ENCODE peak calls at places on chromosomes 4 and X, in seven cellular contexts. Z, X, F, H, Y, J and A are unnamed samples.
A peak's percentile ranks its signal among the peaks of the same experiment; 100 is the strongest.

GRCh38 chr4:6308890-6309643 is 39.4 kb downstream of the WFS1 start:
- DNase-seq in X (no peak), H (no peak), F (no peak), Z (peak; percentile 29), Y (no peak), J (no peak), A (peak; percentile 18)

GRCh38 chrX:120457766-120458180 is 11.3 kb downstream of the LAMP2 start:
- DNase-seq in J (no peak), Y (peak; percentile 90), H (no peak), F (peak; percentile 76), Z (no peak), X (peak; percentile 59), A (peak; percentile 78)

GRCh38 chr4:52665592-52665991 is 6.5 kb upstream of the USP46 start:
- DNase-seq in Y (peak; percentile 47), X (no peak), Z (peak; percentile 7), J (no peak), H (no peak), F (no peak), A (no peak)

GRCh38 chr4:105184316-105184988 is 37.8 kb downstream of the TET2 start:
- DNase-seq in H (no peak), J (no peak), Y (no peak), F (no peak), X (no peak), Z (no peak), A (no peak)

GRCh38 chrX:39601193-39602085 is 496.3 kb downstream of the BCOR start:
- DNase-seq in Y (no peak), F (no peak), J (no peak), Z (no peak), X (no peak), H (no peak), A (no peak)

GRCh38 chrX:38799995-38800394 is 1.3 kb upstream of the MID1IP1 start:
- DNase-seq in Y (no peak), Z (peak; percentile 33), X (no peak), H (peak; percentile 34), F (no peak), J (no peak), A (no peak)

GRCh38 chrX:140206657-140207056 is 241.3 kb upstream of the CXorf66 start:
- DNase-seq in Z (no peak), Y (no peak), H (no peak), J (no peak), F (no peak), X (no peak), A (no peak)

GRCh38 chrX:28659269-28659668 is 72.0 kb downstream of the IL1RAPL1 start:
- DNase-seq in X (no peak), Z (peak; percentile 6), F (no peak), H (no peak), J (no peak), Y (no peak), A (no peak)

DNA sequence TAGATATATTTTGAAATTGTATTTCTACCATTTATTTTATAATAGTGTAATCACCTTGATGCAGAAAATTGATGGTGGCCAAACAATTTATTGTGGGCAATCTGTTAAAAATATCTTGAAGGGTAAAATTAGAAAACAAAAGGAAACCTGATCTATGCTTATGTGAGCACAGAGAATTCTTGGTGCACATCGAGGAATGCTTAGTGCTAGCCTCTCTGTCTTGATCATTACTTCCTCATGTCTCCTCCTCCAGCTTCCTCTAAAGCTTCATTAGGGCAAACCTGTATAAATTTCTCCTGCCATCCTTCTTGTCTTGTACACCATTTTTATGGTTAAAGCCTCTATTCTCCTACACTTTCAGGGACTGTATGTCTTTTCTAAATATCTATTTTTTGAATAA is 725.8 kb downstream of the RAPGEF2 start:
- DNase-seq in J (no peak), X (no peak), F (no peak), Y (no peak), H (no peak), Z (no peak), A (no peak)
- H3K4me3 ChIP-seq in J (no peak overlapping the region), X (no peak overlapping the region), F (no peak overlapping the region), Y (no peak overlapping the region), H (no peak overlapping the region), Z (no peak overlapping the region), A (no peak overlapping the region)

GRCh38 chr4:30837131-30837539 is 117.0 kb downstream of the PCDH7 start:
- DNase-seq in X (peak; percentile 52), Y (no peak), F (no peak), H (no peak), J (no peak), Z (no peak), A (peak; percentile 38)
- H3K4me1 ChIP-seq in X (peaks cover 3% of the 10 kb centered on the region), Y (no peaks in the 10 kb centered on the region), F (no peaks in the 10 kb centered on the region), H (no peaks in the 10 kb centered on the region), J (peaks cover 28% of the 10 kb centered on the region), Z (no peaks in the 10 kb centered on the region), A (no peaks in the 10 kb centered on the region)

GRCh38 chr4:80069837-80070788 is 2.9 kb downstream of the ANTXR2 start:
- DNase-seq in F (peak; percentile 53), H (no peak), J (no peak), Y (peak; percentile 17), X (peak; percentile 58), Z (no peak), A (peak; percentile 45)
- H3K4me3 ChIP-seq in F (peak overlapping the region; percentile 93), H (no peak overlapping the region), J (peak overlapping the region; percentile 89), Y (peak overlapping the region; percentile 94), X (no peak overlapping the region), Z (no peak overlapping the region), A (peak overlapping the region; percentile 87)

GRCh38 chrX:25433307-25433706 is 417.5 kb upstream of the ARX start:
- DNase-seq in J (no peak), H (no peak), F (no peak), Z (no peak), X (no peak), Y (no peak), A (no peak)

GRCh38 chrX:25427873-25428555 is 412.2 kb upstream of the ARX start:
- DNase-seq in X (no peak), J (no peak), H (no peak), Y (no peak), F (no peak), Z (no peak), A (no peak)

DNA sequence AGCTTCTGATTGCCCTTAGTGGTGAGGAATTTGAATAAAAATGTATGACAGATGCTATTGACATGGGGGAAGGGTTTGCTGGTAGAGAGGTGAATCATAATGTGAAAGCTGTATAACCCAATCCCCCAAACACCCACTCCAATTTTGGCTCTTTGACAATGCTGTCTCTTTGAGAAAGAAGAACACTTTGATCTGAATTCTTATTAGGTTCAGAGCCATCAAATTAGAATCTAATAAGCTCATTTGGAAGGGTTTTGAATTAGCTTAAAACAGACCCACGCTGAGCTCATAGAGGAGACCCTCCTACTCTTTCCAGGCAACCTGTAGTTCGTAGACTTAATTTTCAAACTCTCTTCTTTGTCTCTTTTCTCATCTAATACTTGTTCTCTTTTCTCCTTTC is 416.6 kb upstream of the ARX start:
- DNase-seq in Y (no peak), H (no peak), X (no peak), Z (no peak), J (no peak), F (no peak), A (no peak)
- H3K4me1 ChIP-seq in Y (no peaks in the 10 kb centered on the region), H (no peaks in the 10 kb centered on the region), X (no peaks in the 10 kb centered on the region), Z (no peaks in the 10 kb centered on the region), J (no peaks in the 10 kb centered on the region), F (no peaks in the 10 kb centered on the region), A (no peaks in the 10 kb centered on the region)

DNA sequence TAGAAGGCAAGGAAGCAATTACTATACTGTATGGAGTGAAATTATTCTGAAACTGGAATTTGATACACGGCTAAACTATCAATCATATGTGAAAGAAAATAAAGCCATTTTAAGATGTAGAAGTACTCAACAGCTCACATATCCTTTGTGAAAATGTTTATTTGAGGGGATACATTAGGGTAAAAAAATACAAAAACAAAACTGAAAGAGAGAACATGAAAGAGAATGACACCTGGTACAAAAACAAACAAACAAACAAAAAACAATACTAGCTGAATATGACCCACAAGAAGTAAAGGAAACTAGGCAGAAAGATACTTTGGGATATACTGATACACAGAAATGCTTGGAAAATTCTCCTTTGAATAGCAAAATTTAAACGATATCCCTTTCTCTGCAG is 20.8 kb upstream of the AREG start:
- DNase-seq in Y (no peak), X (no peak), F (no peak), J (no peak), H (no peak), Z (no peak), A (no peak)
- H3K4me3 ChIP-seq in Y (no peak overlapping the region), X (no peak overlapping the region), F (no peak overlapping the region), J (no peak overlapping the region), H (no peak overlapping the region), Z (no peak overlapping the region), A (no peak overlapping the region)

GRCh38 chr4:8189551-8190466 is 9.3 kb upstream of the SH3TC1 start:
- DNase-seq in F (no peak), Y (no peak), J (no peak), H (no peak), X (no peak), Z (no peak), A (no peak)
- H3K4me1 ChIP-seq in F (peaks cover 23% of the 10 kb centered on the region), Y (peaks cover 43% of the 10 kb centered on the region), J (peaks cover 20% of the 10 kb centered on the region), H (no peaks in the 10 kb centered on the region), X (peaks cover 45% of the 10 kb centered on the region), Z (peaks cover 40% of the 10 kb centered on the region), A (peaks cover 15% of the 10 kb centered on the region)

GRCh38 chr4:185145572-185145971 is 2.5 kb downstream of the SLC25A4 start:
- DNase-seq in Y (no peak), H (no peak), J (peak; percentile 82), Z (no peak), F (no peak), X (no peak), A (no peak)
- H3K4me3 ChIP-seq in Y (no peak overlapping the region), H (no peak overlapping the region), J (peak overlapping the region; percentile 65), Z (no peak overlapping the region), F (no peak overlapping the region), X (no peak overlapping the region), A (no peak overlapping the region)

DNA sequence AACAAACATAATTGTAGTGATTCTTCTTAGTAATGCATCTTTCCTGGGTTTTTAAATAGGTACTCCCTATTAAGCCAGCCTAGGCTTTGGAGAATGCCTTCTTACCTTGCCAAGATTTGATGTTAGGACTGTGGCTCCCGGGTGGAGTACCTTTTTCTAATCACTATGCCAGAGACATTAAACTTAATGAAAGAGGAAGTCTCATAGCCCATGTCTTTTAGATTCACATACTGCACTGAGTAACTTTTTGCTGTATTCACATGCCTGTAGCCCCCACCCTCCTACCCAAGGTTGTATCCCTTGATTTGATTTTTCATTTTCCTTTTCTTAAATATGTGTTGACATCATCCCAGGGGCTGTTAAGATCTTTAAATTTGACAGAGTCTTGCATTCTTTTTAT is 104.2 kb upstream of the TLR2 start:
- DNase-seq in Z (no peak), H (no peak), J (no peak), Y (no peak), X (no peak), F (no peak), A (no peak)
- H3K4me1 ChIP-seq in Z (no peaks in the 10 kb centered on the region), H (no peaks in the 10 kb centered on the region), J (no peaks in the 10 kb centered on the region), Y (no peaks in the 10 kb centered on the region), X (no peaks in the 10 kb centered on the region), F (no peaks in the 10 kb centered on the region), A (no peaks in the 10 kb centered on the region)

GRCh38 chr4:40832175-40832574 is 82.4 kb downstream of the NSUN7 start:
- DNase-seq in Y (no peak), J (no peak), X (no peak), Z (no peak), F (no peak), H (no peak), A (no peak)
- H3K4me3 ChIP-seq in Y (no peak overlapping the region), J (no peak overlapping the region), X (no peak overlapping the region), Z (no peak overlapping the region), F (no peak overlapping the region), H (no peak overlapping the region), A (no peak overlapping the region)

GRCh38 chrX:9466711-9467110 is 1.9 kb downstream of the TBL1X start:
- DNase-seq in H (no peak), J (no peak), X (no peak), F (no peak), Z (no peak), Y (peak; percentile 68), A (no peak)
- H3K4me1 ChIP-seq in H (no peaks in the 10 kb centered on the region), J (peaks cover 35% of the 10 kb centered on the region), X (peaks cover 9% of the 10 kb centered on the region), F (no peaks in the 10 kb centered on the region), Z (peaks cover 35% of the 10 kb centered on the region), Y (peaks cover 39% of the 10 kb centered on the region), A (peaks cover 4% of the 10 kb centered on the region)